ENCODE peak calls at places on chromosomes 16 and 17, in nine cellular contexts. One of them, this sample, is unnamed.

GRCh38 chr17:30323262-30323894 is 10.5 kb downstream of the TMIGD1 start:
- DNase-seq in GM13977: no peak
- DNase-seq in suprapubic skin: no peak
- DNase-seq in stimulated activated CD4-positive, alpha-beta T cell treated with anti-CD3 and anti-CD28 coated beads, TNF-alpha, amount 100 ng/mL, for 48 hours: no peak
- DNase-seq in hypothalamus: no peak
- DNase-seq in AG10803: no peak
- DNase-seq in cardiac fibroblast: no peak
- DNase-seq in left lobe of liver: no peak
- DNase-seq in endothelial cell: no peak
- DNase-seq in this sample: no peak

GRCh38 chr16:49092704-49093103 is 188.9 kb downstream of the CBLN1 start:
- DNase-seq in GM13977: no peak
- DNase-seq in suprapubic skin: no peak
- DNase-seq in stimulated activated CD4-positive, alpha-beta T cell treated with anti-CD3 and anti-CD28 coated beads, TNF-alpha, amount 100 ng/mL, for 48 hours: no peak
- DNase-seq in hypothalamus: no peak
- DNase-seq in AG10803: no peak
- DNase-seq in cardiac fibroblast: no peak
- DNase-seq in left lobe of liver: no peak
- DNase-seq in endothelial cell: no peak
- DNase-seq in this sample: no peak

GRCh38 chr17:1474402-1475189 is 17.9 kb downstream of the MYO1C start:
- DNase-seq in GM13977: peak
- DNase-seq in suprapubic skin: no peak
- DNase-seq in stimulated activated CD4-positive, alpha-beta T cell treated with anti-CD3 and anti-CD28 coated beads, TNF-alpha, amount 100 ng/mL, for 48 hours: no peak
- DNase-seq in hypothalamus: no peak
- DNase-seq in AG10803: no peak
- DNase-seq in cardiac fibroblast: no peak
- DNase-seq in left lobe of liver: no peak
- DNase-seq in endothelial cell: no peak
- DNase-seq in this sample: no peak

GRCh38 chr16:47461598-47462266 is 601 bp downstream of the PHKB start:
- DNase-seq in GM13977: peak
- DNase-seq in suprapubic skin: no peak
- DNase-seq in stimulated activated CD4-positive, alpha-beta T cell treated with anti-CD3 and anti-CD28 coated beads, TNF-alpha, amount 100 ng/mL, for 48 hours: no peak
- DNase-seq in hypothalamus: no peak
- DNase-seq in AG10803: peak
- DNase-seq in cardiac fibroblast: peak
- DNase-seq in left lobe of liver: no peak
- DNase-seq in endothelial cell: peak
- DNase-seq in this sample: no peak

GRCh38 chr17:19271751-19272357 is 34.7 kb downstream of the EPN2 start:
- DNase-seq in GM13977: no peak
- DNase-seq in suprapubic skin: no peak
- DNase-seq in stimulated activated CD4-positive, alpha-beta T cell treated with anti-CD3 and anti-CD28 coated beads, TNF-alpha, amount 100 ng/mL, for 48 hours: no peak
- DNase-seq in hypothalamus: no peak
- DNase-seq in AG10803: peak
- DNase-seq in cardiac fibroblast: no peak
- DNase-seq in left lobe of liver: no peak
- DNase-seq in endothelial cell: no peak
- DNase-seq in this sample: peak

GRCh38 chr17:79633937-79634813 is 23.3 kb upstream of the RBFOX3 start:
- DNase-seq in GM13977: no peak
- DNase-seq in suprapubic skin: peak
- DNase-seq in stimulated activated CD4-positive, alpha-beta T cell treated with anti-CD3 and anti-CD28 coated beads, TNF-alpha, amount 100 ng/mL, for 48 hours: no peak
- DNase-seq in hypothalamus: no peak
- DNase-seq in AG10803: no peak
- DNase-seq in cardiac fibroblast: no peak
- DNase-seq in left lobe of liver: peak
- DNase-seq in endothelial cell: no peak
- DNase-seq in this sample: peak

GRCh38 chr16:945271-946047 is 25.3 kb downstream of the LMF1 start:
- DNase-seq in GM13977: no peak
- DNase-seq in suprapubic skin: no peak
- DNase-seq in stimulated activated CD4-positive, alpha-beta T cell treated with anti-CD3 and anti-CD28 coated beads, TNF-alpha, amount 100 ng/mL, for 48 hours: no peak
- DNase-seq in hypothalamus: no peak
- DNase-seq in AG10803: peak
- DNase-seq in cardiac fibroblast: no peak
- DNase-seq in left lobe of liver: no peak
- DNase-seq in endothelial cell: no peak
- DNase-seq in this sample: no peak

GRCh38 chr16:6482861-6483530 is 849.6 kb upstream of the RBFOX1 start:
- DNase-seq in GM13977: no peak
- DNase-seq in suprapubic skin: no peak
- DNase-seq in stimulated activated CD4-positive, alpha-beta T cell treated with anti-CD3 and anti-CD28 coated beads, TNF-alpha, amount 100 ng/mL, for 48 hours: no peak
- DNase-seq in hypothalamus: no peak
- DNase-seq in AG10803: no peak
- DNase-seq in cardiac fibroblast: no peak
- DNase-seq in left lobe of liver: no peak
- DNase-seq in endothelial cell: no peak
- DNase-seq in this sample: no peak

GRCh38 chr17:39969375-39969774 is 6.6 kb downstream of the GSDMA start:
- DNase-seq in GM13977: no peak
- DNase-seq in suprapubic skin: no peak
- DNase-seq in stimulated activated CD4-positive, alpha-beta T cell treated with anti-CD3 and anti-CD28 coated beads, TNF-alpha, amount 100 ng/mL, for 48 hours: no peak
- DNase-seq in hypothalamus: no peak
- DNase-seq in AG10803: no peak
- DNase-seq in cardiac fibroblast: no peak
- DNase-seq in left lobe of liver: no peak
- DNase-seq in endothelial cell: no peak
- DNase-seq in this sample: no peak

GRCh38 chr17:12545877-12546513 is 119.7 kb upstream of the MYOCD start:
- DNase-seq in GM13977: peak
- DNase-seq in suprapubic skin: no peak
- DNase-seq in stimulated activated CD4-positive, alpha-beta T cell treated with anti-CD3 and anti-CD28 coated beads, TNF-alpha, amount 100 ng/mL, for 48 hours: no peak
- DNase-seq in hypothalamus: no peak
- DNase-seq in AG10803: peak
- DNase-seq in cardiac fibroblast: peak
- DNase-seq in left lobe of liver: no peak
- DNase-seq in endothelial cell: peak
- DNase-seq in this sample: no peak

GRCh38 chr16:49620868-49621239 is 235.1 kb downstream of the ZNF423 start:
- DNase-seq in GM13977: no peak
- DNase-seq in suprapubic skin: no peak
- DNase-seq in stimulated activated CD4-positive, alpha-beta T cell treated with anti-CD3 and anti-CD28 coated beads, TNF-alpha, amount 100 ng/mL, for 48 hours: no peak
- DNase-seq in hypothalamus: no peak
- DNase-seq in AG10803: no peak
- DNase-seq in cardiac fibroblast: peak
- DNase-seq in left lobe of liver: no peak
- DNase-seq in endothelial cell: no peak
- DNase-seq in this sample: no peak

GRCh38 chr17:16818340-16818739 is 128.3 kb downstream of the CCDC144A start:
- DNase-seq in GM13977: no peak
- DNase-seq in suprapubic skin: no peak
- DNase-seq in stimulated activated CD4-positive, alpha-beta T cell treated with anti-CD3 and anti-CD28 coated beads, TNF-alpha, amount 100 ng/mL, for 48 hours: no peak
- DNase-seq in hypothalamus: no peak
- DNase-seq in AG10803: no peak
- DNase-seq in cardiac fibroblast: no peak
- DNase-seq in left lobe of liver: no peak
- DNase-seq in endothelial cell: no peak
- DNase-seq in this sample: no peak

GRCh38 chr17:22273308-22273707 is 581.0 kb downstream of the KCNJ18 start:
- DNase-seq in GM13977: no peak
- DNase-seq in suprapubic skin: no peak
- DNase-seq in stimulated activated CD4-positive, alpha-beta T cell treated with anti-CD3 and anti-CD28 coated beads, TNF-alpha, amount 100 ng/mL, for 48 hours: no peak
- DNase-seq in hypothalamus: no peak
- DNase-seq in AG10803: no peak
- DNase-seq in cardiac fibroblast: no peak
- DNase-seq in left lobe of liver: no peak
- DNase-seq in endothelial cell: no peak
- DNase-seq in this sample: no peak

GRCh38 chr17:60146206-60146605 is 3.6 kb upstream of the CA4 start:
- DNase-seq in GM13977: no peak
- DNase-seq in suprapubic skin: no peak
- DNase-seq in stimulated activated CD4-positive, alpha-beta T cell treated with anti-CD3 and anti-CD28 coated beads, TNF-alpha, amount 100 ng/mL, for 48 hours: no peak
- DNase-seq in hypothalamus: no peak
- DNase-seq in AG10803: no peak
- DNase-seq in cardiac fibroblast: no peak
- DNase-seq in left lobe of liver: no peak
- DNase-seq in endothelial cell: no peak
- DNase-seq in this sample: no peak

GRCh38 chr17:38453951-38454421 is 25.7 kb downstream of the ARHGAP23 start:
- DNase-seq in GM13977: no peak
- DNase-seq in suprapubic skin: peak
- DNase-seq in stimulated activated CD4-positive, alpha-beta T cell treated with anti-CD3 and anti-CD28 coated beads, TNF-alpha, amount 100 ng/mL, for 48 hours: no peak
- DNase-seq in hypothalamus: no peak
- DNase-seq in AG10803: peak
- DNase-seq in cardiac fibroblast: peak
- DNase-seq in left lobe of liver: no peak
- DNase-seq in endothelial cell: no peak
- DNase-seq in this sample: peak

GRCh38 chr17:82008258-82008940 is 14.3 kb downstream of the CENPX start:
- DNase-seq in GM13977: no peak
- DNase-seq in suprapubic skin: no peak
- DNase-seq in stimulated activated CD4-positive, alpha-beta T cell treated with anti-CD3 and anti-CD28 coated beads, TNF-alpha, amount 100 ng/mL, for 48 hours: no peak
- DNase-seq in hypothalamus: no peak
- DNase-seq in AG10803: no peak
- DNase-seq in cardiac fibroblast: no peak
- DNase-seq in left lobe of liver: no peak
- DNase-seq in endothelial cell: no peak
- DNase-seq in this sample: no peak

GRCh38 chr16:57757326-57757786 is 21.8 kb downstream of the KATNB1 start:
- DNase-seq in GM13977: peak
- DNase-seq in suprapubic skin: peak
- DNase-seq in stimulated activated CD4-positive, alpha-beta T cell treated with anti-CD3 and anti-CD28 coated beads, TNF-alpha, amount 100 ng/mL, for 48 hours: peak
- DNase-seq in hypothalamus: peak
- DNase-seq in AG10803: peak
- DNase-seq in cardiac fibroblast: peak
- DNase-seq in left lobe of liver: peak
- DNase-seq in endothelial cell: peak
- DNase-seq in this sample: peak

GRCh38 chr16:65702707-65703402 is 581.0 kb upstream of the CDH11 start:
- DNase-seq in GM13977: no peak
- DNase-seq in suprapubic skin: no peak
- DNase-seq in stimulated activated CD4-positive, alpha-beta T cell treated with anti-CD3 and anti-CD28 coated beads, TNF-alpha, amount 100 ng/mL, for 48 hours: no peak
- DNase-seq in hypothalamus: no peak
- DNase-seq in AG10803: no peak
- DNase-seq in cardiac fibroblast: no peak
- DNase-seq in left lobe of liver: no peak
- DNase-seq in endothelial cell: no peak
- DNase-seq in this sample: no peak

GRCh38 chr17:82285141-82285540 is 11.6 kb upstream of the CSNK1D start:
- DNase-seq in GM13977: no peak
- DNase-seq in suprapubic skin: no peak
- DNase-seq in stimulated activated CD4-positive, alpha-beta T cell treated with anti-CD3 and anti-CD28 coated beads, TNF-alpha, amount 100 ng/mL, for 48 hours: no peak
- DNase-seq in hypothalamus: no peak
- DNase-seq in AG10803: no peak
- DNase-seq in cardiac fibroblast: no peak
- DNase-seq in left lobe of liver: no peak
- DNase-seq in endothelial cell: no peak
- DNase-seq in this sample: no peak

GRCh38 chr17:4074831-4075495 is 67.9 kb downstream of the ZZEF1 start:
- DNase-seq in GM13977: peak
- DNase-seq in suprapubic skin: no peak
- DNase-seq in stimulated activated CD4-positive, alpha-beta T cell treated with anti-CD3 and anti-CD28 coated beads, TNF-alpha, amount 100 ng/mL, for 48 hours: no peak
- DNase-seq in hypothalamus: no peak
- DNase-seq in AG10803: peak
- DNase-seq in cardiac fibroblast: peak
- DNase-seq in left lobe of liver: no peak
- DNase-seq in endothelial cell: peak
- DNase-seq in this sample: no peak